ENCODE peak calls at places on chromosomes 7 and 10, in ten cellular contexts. U is tibial artery, A is adipocyte, Y is stomach, O is esophagus muscularis mucosa, K is A549, E is RWPE2, Z is mammary epithelial cell, V is DND-41, R is trophoblast cell. I is an unnamed sample.

GRCh38 chr10:95233377-95234034 is 39.5 kb downstream of the ACSM6 start:
- DNase-seq in Y (no peak), R (no peak), A (no peak), Z (no peak), K (no peak), E (no peak), U (no peak), V (no peak), O (peak; percentile 68), I (no peak)

GRCh38 chr7:148060724-148061123 is 529.8 kb upstream of the C7orf33 start:
- DNase-seq in E (no peak), V (no peak), Y (no peak), K (no peak), O (no peak), U (no peak), A (no peak), Z (no peak), R (no peak), I (no peak)

GRCh38 chr10:22321831-22322662 is 1.1 kb downstream of the BMI1 start:
- DNase-seq in A (peak; percentile 63), K (peak; percentile 32), U (peak; percentile 69), O (no peak), Y (no peak), R (no peak), V (peak; percentile 35), E (no peak), Z (peak; percentile 23), I (peak; percentile 19)

GRCh38 chr10:129552119-129552518 is 85.1 kb downstream of the MGMT start:
- DNase-seq in A (no peak), E (no peak), Y (no peak), Z (no peak), R (no peak), V (no peak), O (no peak), K (no peak), U (no peak), I (no peak)

GRCh38 chr7:24842449-24843241 is 85.4 kb upstream of the GSDME start:
- DNase-seq in Y (no peak), K (no peak), R (no peak), E (no peak), O (no peak), Z (peak; percentile 43), A (no peak), U (no peak), V (no peak), I (no peak)

GRCh38 chr10:74011016-74011415 is 13.1 kb downstream of the VCL start:
- DNase-seq in K (no peak), V (no peak), U (no peak), Z (no peak), O (no peak), A (no peak), E (no peak), R (no peak), Y (no peak), I (no peak)

GRCh38 chr7:112594397-112594796 is 113.6 kb downstream of the LSMEM1 start:
- DNase-seq in E (no peak), Y (no peak), K (no peak), V (no peak), O (no peak), Z (no peak), R (no peak), A (peak; percentile 82), U (no peak), I (no peak)

GRCh38 chr10:43151371-43151770 is 13.1 kb downstream of the CSGALNACT2 start:
- DNase-seq in O (no peak), R (no peak), E (no peak), V (no peak), K (no peak), Z (no peak), A (no peak), U (no peak), Y (no peak), I (no peak)

GRCh38 chr7:93921607-93922446 is at the start of gene GNG11:
- DNase-seq in E (peak; percentile 58), R (peak; percentile 1), V (no peak), K (peak; percentile 79), Y (peak; percentile 53), Z (peak; percentile 36), O (no peak), A (peak; percentile 88), U (peak; percentile 88), I (peak; percentile 90)

GRCh38 chr10:128995676-128996075 is 471.4 kb upstream of the MGMT start:
- DNase-seq in R (no peak), Y (no peak), A (no peak), V (no peak), E (no peak), Z (no peak), K (no peak), U (no peak), O (no peak), I (no peak)

DNA sequence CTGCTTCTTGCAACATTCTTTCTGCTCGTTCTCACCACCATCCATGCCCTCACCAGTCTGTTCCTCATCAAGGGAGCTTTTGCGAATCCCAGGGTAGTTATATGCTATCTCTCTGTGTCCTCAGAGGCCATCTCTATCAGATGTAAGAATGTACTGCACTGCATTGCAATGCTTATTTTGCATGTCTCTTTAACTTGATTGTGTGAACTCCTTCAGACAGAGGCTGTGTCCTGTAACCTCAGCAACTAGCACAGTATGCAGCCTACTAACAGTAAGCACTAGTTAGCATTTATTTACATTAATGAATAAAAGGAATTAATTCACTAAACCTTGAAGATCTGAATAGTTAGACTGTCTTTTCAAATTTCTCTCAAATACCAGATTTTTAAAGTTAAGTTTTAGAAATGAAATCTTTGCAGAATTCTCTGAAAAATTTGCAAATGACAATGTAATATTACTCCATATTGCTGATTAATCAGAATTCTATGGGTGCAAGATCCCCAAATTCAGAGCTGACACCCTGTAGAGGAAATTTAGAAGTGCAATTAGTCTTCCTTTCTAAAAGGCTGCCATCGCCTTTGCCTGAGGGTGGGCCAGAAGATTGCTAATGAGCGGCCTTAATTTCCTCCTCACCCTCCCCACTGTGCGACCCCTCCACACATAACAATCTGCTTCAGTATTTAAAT is 10.3 kb upstream of the LHFPL3 start:
- DNase-seq in K (no peak), O (no peak), Y (no peak), A (no peak), V (no peak), R (no peak), Z (no peak), U (no peak), E (no peak), I (no peak)
- H3K9me3 ChIP-seq in K (peaks cover 5% of the 10 kb centered on the region), O (no peaks in the 10 kb centered on the region), Y (peaks cover 16% of the 10 kb centered on the region), A (peaks cover 22% of the 10 kb centered on the region), V (no peaks in the 10 kb centered on the region), R (no peaks in the 10 kb centered on the region), Z (no peaks in the 10 kb centered on the region), U (peaks cover 3% of the 10 kb centered on the region), E (peaks cover 2% of the 10 kb centered on the region), I (no peaks in the 10 kb centered on the region)

DNA sequence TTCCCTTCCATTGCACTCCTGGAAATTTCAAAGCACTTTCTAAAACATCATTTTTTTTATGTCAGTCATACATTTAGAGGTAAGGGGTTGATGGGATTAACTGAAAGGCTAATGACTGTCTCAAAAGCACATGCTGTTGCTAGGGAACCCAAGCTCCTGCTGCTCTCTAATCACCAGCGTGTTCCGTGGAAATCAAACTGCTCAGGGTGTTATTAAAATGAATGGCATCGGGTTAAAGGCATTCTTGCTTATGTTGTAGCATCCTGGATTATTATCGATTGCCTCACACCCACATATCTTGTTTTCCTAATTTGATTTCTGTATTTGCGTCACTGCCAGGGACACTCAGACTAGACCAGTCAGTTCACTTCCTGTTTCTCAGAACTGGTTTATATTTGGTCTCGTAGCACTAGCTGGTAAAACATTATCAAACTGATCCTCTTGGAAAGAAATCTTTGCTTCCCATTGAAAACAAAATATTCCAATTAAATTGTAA is 216.5 kb upstream of the MKLN1 start:
- DNase-seq in U (no peak), Y (no peak), O (no peak), A (peak; percentile 73), K (peak; percentile 90), Z (peak; percentile 36), V (no peak), E (no peak), R (peak; percentile 52), I (no peak)
- H3K4me3 ChIP-seq in U (peak overlapping the region; percentile 86), Y (peak overlapping the region; percentile 87), O (peak overlapping the region; percentile 74), A (peak overlapping the region; percentile 98), K (peak overlapping the region; percentile 78), Z (peak overlapping the region; percentile 86), V (no peak overlapping the region), E (peak overlapping the region; percentile 40), R (no peak overlapping the region), I (peak overlapping the region; percentile 59)

DNA sequence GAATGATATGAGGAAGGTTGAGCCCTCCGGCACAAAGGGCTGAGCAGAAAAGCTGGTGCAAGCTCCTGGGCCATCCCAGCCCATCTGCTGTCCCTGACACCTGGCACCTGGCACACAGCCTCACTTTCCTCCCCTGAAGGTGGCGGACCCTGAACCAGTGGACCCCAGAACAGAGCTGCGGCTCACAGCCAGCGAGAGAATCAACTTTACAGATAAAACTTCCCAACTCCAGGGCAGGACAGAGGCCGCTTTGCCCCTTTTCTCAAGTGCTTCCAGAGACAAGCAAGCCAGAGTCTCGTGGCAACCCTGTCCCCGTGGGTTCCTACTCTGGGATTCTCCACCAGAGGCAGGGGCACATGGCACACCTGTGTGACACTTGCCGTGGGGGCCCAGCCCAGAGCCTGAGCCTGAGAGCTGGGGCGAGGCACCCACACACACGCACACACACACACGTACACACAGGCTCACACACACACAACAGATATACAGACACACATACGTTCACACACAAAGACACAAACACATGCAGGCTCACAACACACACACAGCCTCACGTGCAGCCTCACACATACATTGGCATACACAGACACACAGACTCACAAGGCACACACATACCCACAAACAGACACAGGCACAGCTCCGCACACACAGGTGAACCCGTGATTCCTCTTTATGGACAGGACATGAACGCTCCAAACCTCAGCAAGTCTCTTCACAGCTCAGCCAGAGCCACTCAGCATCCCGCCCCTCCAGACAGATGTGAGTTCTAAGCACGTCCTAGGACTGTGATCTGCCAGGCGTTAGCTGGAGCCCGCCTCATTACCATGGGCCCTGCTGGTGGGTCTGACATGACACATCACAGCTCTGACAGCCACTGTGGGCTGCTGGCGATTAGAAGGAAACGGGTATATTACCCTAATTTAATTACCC is 176.9 kb upstream of the PPP2R2D start:
- DNase-seq in A (no peak), O (no peak), U (peak; percentile 46), Y (peak; percentile 23), E (no peak), V (no peak), Z (no peak), K (no peak), R (no peak), I (no peak)
- H3K9me3 ChIP-seq in A (no peaks in the 10 kb centered on the region), O (no peaks in the 10 kb centered on the region), U (no peaks in the 10 kb centered on the region), Y (no peaks in the 10 kb centered on the region), E (no peaks in the 10 kb centered on the region), V (no peaks in the 10 kb centered on the region), Z (peaks cover 40% of the 10 kb centered on the region), K (no peaks in the 10 kb centered on the region), R (no peaks in the 10 kb centered on the region), I (no peaks in the 10 kb centered on the region)

DNA sequence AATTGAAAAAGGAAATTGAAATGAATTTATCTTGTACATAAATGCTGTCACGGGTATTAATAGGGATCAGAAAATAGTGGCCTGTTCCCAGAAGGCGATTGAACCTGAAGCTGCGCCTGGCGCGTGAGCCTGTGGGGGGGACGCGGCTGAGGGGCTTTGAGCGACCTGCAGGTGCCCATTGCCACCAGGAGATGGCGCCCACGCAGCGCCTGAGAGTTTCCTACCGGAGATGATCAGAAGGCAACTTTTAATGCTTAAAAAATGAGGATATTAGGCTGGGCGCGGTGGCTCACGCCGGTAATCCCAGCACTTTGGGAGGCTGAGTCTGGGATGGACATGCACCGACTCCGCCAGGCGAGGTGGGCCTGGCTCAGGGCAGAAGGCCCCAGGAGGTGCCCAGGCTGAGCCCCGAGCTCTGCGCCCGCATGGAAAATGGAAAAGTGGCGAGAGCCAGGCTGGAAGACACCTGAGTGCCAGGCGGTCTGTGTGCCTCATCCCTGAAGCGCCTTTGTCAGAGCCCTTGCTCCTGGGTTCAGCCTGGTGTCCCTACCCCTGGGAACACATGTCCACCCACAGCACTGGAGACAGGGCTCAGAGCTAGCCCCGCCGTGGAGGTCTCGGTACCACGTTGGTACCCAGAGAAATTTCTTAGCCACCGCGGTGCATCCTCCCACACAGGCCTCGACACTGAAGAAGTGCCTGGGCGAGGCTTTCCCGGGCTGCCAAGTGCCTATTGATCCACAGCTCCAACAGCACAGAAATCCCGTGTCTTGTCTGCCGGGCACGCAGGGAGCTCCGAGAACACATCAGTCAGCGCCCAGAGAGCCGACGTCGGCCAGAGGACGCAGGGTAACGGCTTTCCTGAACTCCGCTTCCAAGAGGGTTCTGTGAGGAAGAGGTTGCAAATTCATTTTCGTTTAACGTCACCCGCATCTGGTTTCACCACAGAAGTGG is 117.4 kb downstream of the INPP5A start:
- DNase-seq in A (peak; percentile 84), E (no peak), V (peak; percentile 59), Z (peak; percentile 30), R (peak; percentile 24), U (peak; percentile 65), O (no peak), K (peak; percentile 60), Y (peak; percentile 69), I (peak; percentile 43)
- H3K4me3 ChIP-seq in A (no peak overlapping the region), E (no peak overlapping the region), V (no peak overlapping the region), Z (no peak overlapping the region), R (no peak overlapping the region), U (no peak overlapping the region), O (no peak overlapping the region), K (no peak overlapping the region), Y (no peak overlapping the region), I (no peak overlapping the region)

I was measured in MG63.